ENCODE peak calls at places on chromosomes 2 and 18, in four cellular contexts. One of them, this sample, is unnamed.

GRCh38 chr2:121902171-121902591 is 146.7 kb downstream of the TSN start:
- DNase-seq in transverse colon: no peak
- DNase-seq in IMR-90: peak; percentile 6
- DNase-seq in osteoblast: no peak
- DNase-seq in this sample: no peak

GRCh38 chr18:48711651-48712486 is 173.0 kb downstream of the CTIF start:
- DNase-seq in transverse colon: peak; percentile 20
- DNase-seq in IMR-90: peak; percentile 49
- DNase-seq in osteoblast: peak; percentile 95
- DNase-seq in this sample: no peak

GRCh38 chr2:76793647-76794334 is 728.4 kb downstream of the LRRTM4 start:
- DNase-seq in transverse colon: no peak
- DNase-seq in IMR-90: no peak
- DNase-seq in osteoblast: no peak
- DNase-seq in this sample: no peak

GRCh38 chr18:63440219-63440618 is 17.9 kb upstream of the VPS4B start:
- DNase-seq in transverse colon: no peak
- DNase-seq in IMR-90: peak; percentile 11
- DNase-seq in osteoblast: peak; percentile 57
- DNase-seq in this sample: no peak

GRCh38 chr2:24576617-24577016 is 85.6 kb downstream of the NCOA1 start:
- DNase-seq in transverse colon: no peak
- DNase-seq in IMR-90: no peak
- DNase-seq in osteoblast: no peak
- DNase-seq in this sample: no peak

GRCh38 chr2:226985227-226985946 is 149.5 kb downstream of the RHBDD1 start:
- DNase-seq in transverse colon: peak; percentile 15
- DNase-seq in IMR-90: peak; percentile 83
- DNase-seq in osteoblast: peak; percentile 79
- DNase-seq in this sample: peak; percentile 44

GRCh38 chr2:43823751-43824150 is 14.9 kb downstream of the ABCG5 start:
- DNase-seq in transverse colon: no peak
- DNase-seq in IMR-90: no peak
- DNase-seq in osteoblast: no peak
- DNase-seq in this sample: no peak

GRCh38 chr2:99789851-99790250 is 300.0 kb upstream of the REV1 start:
- DNase-seq in transverse colon: no peak
- DNase-seq in IMR-90: peak; percentile 48
- DNase-seq in osteoblast: no peak
- DNase-seq in this sample: no peak

GRCh38 chr2:107235491-107236254 is 349.7 kb upstream of the ST6GAL2 start:
- DNase-seq in transverse colon: no peak
- DNase-seq in IMR-90: no peak
- DNase-seq in osteoblast: no peak
- DNase-seq in this sample: no peak

GRCh38 chr18:54873884-54874255 is 45.6 kb downstream of the RAB27B start:
- DNase-seq in transverse colon: peak; percentile 62
- DNase-seq in IMR-90: no peak
- DNase-seq in osteoblast: no peak
- DNase-seq in this sample: no peak

GRCh38 chr18:499351-500229 is 911 bp downstream of the COLEC12 start:
- DNase-seq in transverse colon: no peak
- DNase-seq in IMR-90: peak; percentile 85
- DNase-seq in osteoblast: peak; percentile 92
- DNase-seq in this sample: peak; percentile 93

GRCh38 chr18:35045121-35045520 is 3.9 kb downstream of the MAPRE2 start:
- DNase-seq in transverse colon: no peak
- DNase-seq in IMR-90: peak; percentile 63
- DNase-seq in osteoblast: no peak
- DNase-seq in this sample: no peak

GRCh38 chr18:72848534-72849237 is 19.1 kb downstream of the NETO1 start:
- DNase-seq in transverse colon: no peak
- DNase-seq in IMR-90: no peak
- DNase-seq in osteoblast: no peak
- DNase-seq in this sample: peak; percentile 46

GRCh38 chr18:11047156-11047555 is 102.2 kb downstream of the PIEZO2 start:
- DNase-seq in transverse colon: no peak
- DNase-seq in IMR-90: peak; percentile 30
- DNase-seq in osteoblast: no peak
- DNase-seq in this sample: peak; percentile 38

GRCh38 chr2:44880125-44880483 is 61.4 kb upstream of the SIX3 start:
- DNase-seq in transverse colon: no peak
- DNase-seq in IMR-90: no peak
- DNase-seq in osteoblast: no peak
- DNase-seq in this sample: no peak

GRCh38 chr2:221635949-221636348 is 63.8 kb upstream of the EPHA4 start:
- DNase-seq in transverse colon: no peak
- DNase-seq in IMR-90: no peak
- DNase-seq in osteoblast: peak; percentile 26
- DNase-seq in this sample: no peak

GRCh38 chr2:218264773-218265601 is 4.2 kb downstream of the GPBAR1 start:
- DNase-seq in transverse colon: peak; percentile 80
- DNase-seq in IMR-90: no peak
- DNase-seq in osteoblast: peak; percentile 75
- DNase-seq in this sample: no peak
- H3K4me1 ChIP-seq in transverse colon: peaks cover 64% of the 10 kb centered on the region
- H3K4me1 ChIP-seq in IMR-90: peaks cover 3% of the 10 kb centered on the region
- H3K4me1 ChIP-seq in osteoblast: peaks cover 6% of the 10 kb centered on the region
- H3K4me1 ChIP-seq in this sample: peaks cover 4% of the 10 kb centered on the region

GRCh38 chr18:76461692-76462325 is 33.2 kb downstream of the ZNF516 start:
- DNase-seq in transverse colon: no peak
- DNase-seq in IMR-90: no peak
- DNase-seq in osteoblast: peak; percentile 38
- DNase-seq in this sample: no peak

GRCh38 chr18:76462326-76462694 is 32.7 kb downstream of the ZNF516 start:
- DNase-seq in transverse colon: no peak
- DNase-seq in IMR-90: no peak
- DNase-seq in osteoblast: peak; percentile 46
- DNase-seq in this sample: no peak

GRCh38 chr18:76459687-76460350 is 35.2 kb downstream of the ZNF516 start:
- DNase-seq in transverse colon: no peak
- DNase-seq in IMR-90: peak; percentile 100
- DNase-seq in osteoblast: peak; percentile 98
- DNase-seq in this sample: peak; percentile 100

GRCh38 chr18:76460482-76460881 is 34.6 kb downstream of the ZNF516 start:
- DNase-seq in transverse colon: no peak
- DNase-seq in IMR-90: peak; percentile 34
- DNase-seq in osteoblast: peak; percentile 68
- DNase-seq in this sample: no peak

GRCh38 chr18:76461148-76461547 is 33.9 kb downstream of the ZNF516 start:
- DNase-seq in transverse colon: no peak
- DNase-seq in IMR-90: no peak
- DNase-seq in osteoblast: no peak
- DNase-seq in this sample: no peak
- H3K4me1 ChIP-seq in transverse colon: peaks cover 5% of the 10 kb centered on the region
- H3K4me1 ChIP-seq in IMR-90: peaks cover 32% of the 10 kb centered on the region
- H3K4me1 ChIP-seq in osteoblast: peaks cover 35% of the 10 kb centered on the region
- H3K4me1 ChIP-seq in this sample: peaks cover 40% of the 10 kb centered on the region

GRCh38 chr2:28269019-28269784 is 123.5 kb upstream of the FOSL2 start:
- DNase-seq in transverse colon: peak; percentile 74
- DNase-seq in IMR-90: peak; percentile 51
- DNase-seq in osteoblast: no peak
- DNase-seq in this sample: peak; percentile 69

GRCh38 chr2:28271914-28272240 is 120.8 kb upstream of the FOSL2 start:
- DNase-seq in transverse colon: no peak
- DNase-seq in IMR-90: no peak
- DNase-seq in osteoblast: peak; percentile 52
- DNase-seq in this sample: peak; percentile 59

GRCh38 chr2:28271231-28271913 is 121.3 kb upstream of the FOSL2 start:
- DNase-seq in transverse colon: no peak
- DNase-seq in IMR-90: no peak
- DNase-seq in osteoblast: peak; percentile 34
- DNase-seq in this sample: no peak

GRCh38 chr2:28268386-28268785 is 124.3 kb upstream of the FOSL2 start:
- DNase-seq in transverse colon: no peak
- DNase-seq in IMR-90: no peak
- DNase-seq in osteoblast: no peak
- DNase-seq in this sample: no peak

GRCh38 chr2:28270456-28271146 is 122.1 kb upstream of the FOSL2 start:
- DNase-seq in transverse colon: no peak
- DNase-seq in IMR-90: no peak
- DNase-seq in osteoblast: no peak
- DNase-seq in this sample: no peak
- H3K4me1 ChIP-seq in transverse colon: peaks cover 59% of the 10 kb centered on the region
- H3K4me1 ChIP-seq in IMR-90: peaks cover 29% of the 10 kb centered on the region
- H3K4me1 ChIP-seq in osteoblast: peaks cover 44% of the 10 kb centered on the region
- H3K4me1 ChIP-seq in this sample: peaks cover 37% of the 10 kb centered on the region

DNA sequence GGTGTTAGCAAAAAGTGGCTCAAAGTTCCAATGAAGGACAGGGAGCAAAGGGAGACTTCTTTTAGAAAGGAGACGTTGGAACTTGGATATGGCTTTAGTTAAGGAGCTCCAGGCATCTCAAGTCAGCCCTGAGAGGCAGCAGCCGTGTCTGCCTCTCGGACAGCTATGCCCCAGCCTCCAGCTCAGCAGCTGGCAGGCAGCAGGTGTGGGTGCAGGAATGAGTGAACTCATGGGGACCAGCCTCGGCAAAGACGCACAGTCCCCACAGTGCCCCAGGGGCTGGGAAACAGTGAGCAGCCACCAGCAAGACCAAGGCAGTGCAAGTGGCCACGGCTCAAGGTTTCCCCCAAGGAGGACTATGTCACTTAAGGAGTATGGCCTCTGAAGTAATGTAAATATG is 1.6 kb upstream of the LRRFIP1 start:
- DNase-seq in transverse colon: no peak
- DNase-seq in IMR-90: no peak
- DNase-seq in osteoblast: peak; percentile 48
- DNase-seq in this sample: no peak
- H3K4me1 ChIP-seq in transverse colon: peaks cover 10% of the 10 kb centered on the region
- H3K4me1 ChIP-seq in IMR-90: peaks cover 7% of the 10 kb centered on the region
- H3K4me1 ChIP-seq in osteoblast: peaks cover 22% of the 10 kb centered on the region
- H3K4me1 ChIP-seq in this sample: peaks cover 10% of the 10 kb centered on the region